ENCODE peak calls at places on chromosomes 4 and X, in eight cellular contexts. F, P, G, D, V, C, Y and T are unnamed samples.

GRCh38 chr4:171067422-171067821 is 745.8 kb upstream of the GALNTL6 start:
- DNase-seq in F (no peak), P (no peak), G (no peak), D (no peak), V (no peak), C (no peak), Y (no peak), T (no peak)

GRCh38 chrX:22486326-22486725 is 213.6 kb downstream of the CBLL2 start:
- DNase-seq in F (no peak), P (no peak), G (no peak), D (no peak), V (no peak), C (no peak), Y (no peak), T (no peak)

GRCh38 chr4:157372154-157372553 is 151.6 kb downstream of the GRIA2 start:
- DNase-seq in F (no peak), P (no peak), G (no peak), D (no peak), V (no peak), C (no peak), Y (no peak), T (no peak)

GRCh38 chr4:61149278-61149677 is 50.8 kb upstream of the ADGRL3 start:
- DNase-seq in F (peak), P (no peak), G (no peak), D (peak), V (no peak), C (no peak), Y (no peak), T (no peak)

GRCh38 chr4:121950680-121951569 is 935 bp downstream of the TRPC3 start:
- DNase-seq in F (no peak), P (no peak), G (no peak), D (peak), V (peak), C (peak), Y (peak), T (peak)

GRCh38 chrX:73849054-73849453 is 286.1 kb downstream of the CHIC1 start:
- DNase-seq in F (no peak), P (no peak), G (no peak), D (no peak), V (no peak), C (no peak), Y (no peak), T (no peak)

GRCh38 chrX:18885317-18886004 is 98.5 kb downstream of the PHKA2 start:
- DNase-seq in F (no peak), P (no peak), G (peak), D (no peak), V (no peak), C (no peak), Y (no peak), T (no peak)

GRCh38 chr4:165600959-165601674 is 222.3 kb downstream of the CPE start:
- DNase-seq in F (no peak), P (no peak), G (no peak), D (peak), V (no peak), C (no peak), Y (no peak), T (no peak)

GRCh38 chr4:77473509-77473908 is 132.1 kb upstream of the CXCL13 start:
- DNase-seq in F (no peak), P (peak), G (no peak), D (no peak), V (no peak), C (no peak), Y (no peak), T (no peak)

GRCh38 chr4:743463-744211 is 38.0 kb downstream of the PCGF3 start:
- DNase-seq in F (no peak), P (no peak), G (no peak), D (no peak), V (peak), C (no peak), Y (no peak), T (no peak)

GRCh38 chrX:119895843-119896326 is at the start of gene AKAP14:
- DNase-seq in F (no peak), P (no peak), G (no peak), D (no peak), V (no peak), C (no peak), Y (no peak), T (no peak)

GRCh38 chr4:166481014-166481507 is 608.0 kb downstream of the TLL1 start:
- DNase-seq in F (no peak), P (no peak), G (no peak), D (no peak), V (no peak), C (no peak), Y (no peak), T (no peak)

GRCh38 chr4:1215347-1216075 is 33.4 kb downstream of the CTBP1 start:
- DNase-seq in F (no peak), P (no peak), G (no peak), D (no peak), V (no peak), C (no peak), Y (no peak), T (no peak)

GRCh38 chr4:6204871-6205583 is 4.7 kb upstream of the JAKMIP1 start:
- DNase-seq in F (no peak), P (no peak), G (no peak), D (no peak), V (no peak), C (no peak), Y (no peak), T (peak)

GRCh38 chrX:20481632-20482031 is 214.9 kb upstream of the RPS6KA3 start:
- DNase-seq in F (no peak), P (no peak), G (no peak), D (no peak), V (no peak), C (no peak), Y (no peak), T (no peak)

GRCh38 chrX:2710041-2710471 is 19.0 kb downstream of the CD99 start:
- DNase-seq in F (peak), P (peak), G (no peak), D (peak), V (no peak), C (no peak), Y (no peak), T (no peak)

GRCh38 chrX:40260123-40260751 is 162.5 kb upstream of the BCOR start:
- DNase-seq in F (peak), P (no peak), G (no peak), D (no peak), V (no peak), C (peak), Y (no peak), T (no peak)

GRCh38 chrX:154051210-154051810 is 31.6 kb upstream of the IRAK1 start:
- DNase-seq in F (peak), P (peak), G (peak), D (peak), V (peak), C (peak), Y (peak), T (no peak)

GRCh38 chrX:23692166-23692565 is 24.9 kb downstream of the PRDX4 start:
- DNase-seq in F (no peak), P (no peak), G (no peak), D (no peak), V (no peak), C (no peak), Y (no peak), T (no peak)

GRCh38 chrX:33087411-33087810 is 123.9 kb downstream of the DMD start:
- DNase-seq in F (no peak), P (no peak), G (no peak), D (no peak), V (no peak), C (no peak), Y (no peak), T (no peak)

GRCh38 chrX:33078273-33078672 is 133.1 kb downstream of the DMD start:
- DNase-seq in F (no peak), P (no peak), G (no peak), D (no peak), V (no peak), C (no peak), Y (no peak), T (no peak)

GRCh38 chrX:33086886-33087285 is 124.5 kb downstream of the DMD start:
- DNase-seq in F (no peak), P (no peak), G (no peak), D (no peak), V (no peak), C (no peak), Y (no peak), T (no peak)

DNA sequence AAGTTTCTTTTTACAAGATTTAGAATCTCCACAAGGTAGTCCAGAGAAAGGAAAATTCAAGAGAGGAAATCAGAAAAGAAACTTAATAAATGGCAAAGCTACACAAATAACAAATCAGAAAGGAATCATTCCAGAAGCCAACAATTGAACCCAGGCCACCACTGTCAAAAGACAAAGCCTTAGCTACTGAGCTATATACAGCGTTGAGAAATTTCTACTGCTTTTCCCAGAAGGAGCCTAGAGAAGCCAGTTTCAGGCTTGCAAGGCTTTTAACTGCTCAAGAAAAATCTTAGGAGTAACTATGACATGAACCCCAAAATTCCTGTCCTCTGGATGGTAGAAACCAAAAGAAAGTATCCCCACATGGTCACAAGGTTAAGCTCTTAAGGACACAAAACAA is 129.0 kb downstream of the DMD start:
- DNase-seq in F (no peak), P (no peak), G (no peak), D (no peak), V (no peak), C (no peak), Y (no peak), T (no peak)
- TF ChIP-seq CTCF in F (no peak), P (no peak), G (no peak), D (no peak), V (no peak), C (no peak), Y (no peak), T (no peak)

DNA sequence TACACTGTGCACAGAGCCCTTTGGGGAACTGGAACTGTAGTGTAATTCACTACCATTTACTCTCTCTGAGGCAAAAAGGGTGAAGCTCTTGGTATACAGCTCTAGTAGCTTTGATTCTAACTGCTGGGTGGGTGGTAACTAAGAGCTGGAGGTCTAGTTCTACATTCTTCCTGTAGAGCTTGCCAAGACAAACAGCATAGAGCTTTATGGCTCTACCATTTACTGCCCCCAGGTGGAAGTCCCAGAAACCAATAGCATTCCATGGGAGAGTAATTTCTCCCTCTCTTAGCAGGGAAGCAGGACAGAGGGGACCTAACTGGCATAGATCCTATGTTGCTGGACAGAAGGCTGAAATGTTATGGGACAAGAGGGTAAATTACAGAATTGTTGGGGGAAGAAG is 26.7 kb downstream of the HDAC8 start:
- DNase-seq in F (no peak), P (no peak), G (no peak), D (no peak), V (no peak), C (no peak), Y (no peak), T (no peak)
- TF ChIP-seq CTCF in F (no peak), P (peak), G (no peak), D (no peak), V (no peak), C (peak), Y (no peak), T (no peak)

GRCh38 chr4:104066533-104066932 is 346.7 kb upstream of the TACR3 start:
- DNase-seq in F (no peak), P (no peak), G (no peak), D (no peak), V (no peak), C (no peak), Y (no peak), T (no peak)

GRCh38 chr4:104063341-104063740 is 343.6 kb upstream of the TACR3 start:
- DNase-seq in F (no peak), P (no peak), G (no peak), D (no peak), V (no peak), C (no peak), Y (no peak), T (no peak)

DNA sequence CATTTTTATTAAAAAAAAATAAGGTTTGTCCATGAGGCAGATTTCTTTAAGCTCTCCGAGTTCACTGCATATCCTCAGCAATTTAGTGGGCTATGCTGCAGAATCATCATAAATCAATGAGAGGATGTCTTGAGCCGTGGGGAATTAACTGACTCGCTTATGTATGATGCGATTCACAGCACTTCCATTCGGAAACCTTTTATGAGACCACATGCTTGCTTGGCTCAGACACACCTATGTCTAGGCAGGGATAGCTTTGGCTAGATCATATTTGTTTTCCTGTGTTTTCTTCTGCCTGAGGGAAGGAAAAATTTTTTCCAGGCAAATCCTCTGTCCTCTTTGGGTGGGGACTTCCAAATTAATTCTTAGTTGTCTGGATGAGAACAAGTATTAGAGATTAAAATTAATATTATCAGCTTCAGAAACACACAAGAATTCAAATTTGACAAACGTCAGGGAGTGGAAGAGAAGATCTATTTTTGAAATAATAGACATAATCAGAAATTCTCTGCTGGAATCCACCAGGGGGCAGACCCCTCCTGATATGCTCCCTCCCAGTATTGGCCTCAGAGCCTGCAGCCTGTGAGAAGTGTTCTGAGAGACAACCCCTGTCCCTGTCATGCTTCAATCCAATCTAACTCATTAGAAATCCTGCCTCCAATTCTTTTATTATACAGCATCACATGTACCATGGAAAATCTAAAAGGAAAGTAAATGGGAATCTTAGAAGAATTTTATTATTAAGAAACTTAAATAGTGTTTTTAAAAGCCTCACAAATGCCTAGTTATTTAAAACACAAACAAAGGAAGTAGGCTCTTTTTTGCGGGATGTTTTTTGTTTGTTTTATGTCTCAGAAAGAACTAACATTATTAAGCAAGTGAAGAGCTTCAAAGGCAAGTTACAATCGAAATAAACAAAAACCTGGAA is 345.1 kb upstream of the TACR3 start:
- DNase-seq in F (peak), P (peak), G (no peak), D (peak), V (peak), C (peak), Y (peak), T (no peak)
- TF ChIP-seq CTCF in F (peak), P (peak), G (no peak), D (peak), V (peak), C (peak), Y (peak), T (peak)

DNA sequence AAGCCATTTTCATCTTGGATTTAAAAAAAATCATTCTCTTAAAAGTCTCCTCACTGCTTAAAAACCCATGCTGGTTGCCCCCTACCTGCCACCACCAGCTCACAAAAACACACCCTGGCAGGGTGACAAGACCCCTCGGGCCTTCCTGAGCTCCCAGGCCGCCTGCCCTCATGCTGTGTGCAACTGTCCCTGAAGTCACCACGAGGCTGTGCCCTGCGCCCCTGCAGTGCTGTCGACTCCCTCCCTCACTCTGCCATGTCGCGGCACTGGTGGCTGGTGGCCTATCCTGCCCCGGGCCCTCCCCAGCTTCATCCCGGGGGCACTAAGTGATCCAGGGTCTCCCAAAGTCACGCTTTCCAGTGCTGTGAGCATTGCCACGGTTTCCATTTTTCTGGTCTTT is 46.3 kb upstream of the ADRA2C start:
- DNase-seq in F (no peak), P (no peak), G (no peak), D (no peak), V (no peak), C (no peak), Y (no peak), T (no peak)
- TF ChIP-seq CTCF in F (no peak), P (no peak), G (no peak), D (no peak), V (no peak), C (no peak), Y (no peak), T (no peak)

GRCh38 chr4:37533286-37534033 is 152.7 kb downstream of the RELL1 start:
- DNase-seq in F (no peak), P (no peak), G (no peak), D (peak), V (no peak), C (no peak), Y (no peak), T (no peak)
- TF ChIP-seq CTCF in F (no peak), P (no peak), G (no peak), D (no peak), V (no peak), C (no peak), Y (no peak), T (no peak)

GRCh38 chr4:137644201-137644600 is 111.9 kb upstream of the PCDH18 start:
- DNase-seq in F (no peak), P (no peak), G (no peak), D (no peak), V (no peak), C (no peak), Y (no peak), T (no peak)

GRCh38 chr4:137641554-137641953 is 109.3 kb upstream of the PCDH18 start:
- DNase-seq in F (no peak), P (no peak), G (no peak), D (no peak), V (no peak), C (no peak), Y (no peak), T (no peak)

GRCh38 chr4:137640156-137640837 is 108.0 kb upstream of the PCDH18 start:
- DNase-seq in F (no peak), P (no peak), G (no peak), D (no peak), V (no peak), C (no peak), Y (no peak), T (no peak)

GRCh38 chr4:137638934-137639333 is 106.6 kb upstream of the PCDH18 start:
- DNase-seq in F (no peak), P (no peak), G (no peak), D (no peak), V (no peak), C (no peak), Y (no peak), T (no peak)

DNA sequence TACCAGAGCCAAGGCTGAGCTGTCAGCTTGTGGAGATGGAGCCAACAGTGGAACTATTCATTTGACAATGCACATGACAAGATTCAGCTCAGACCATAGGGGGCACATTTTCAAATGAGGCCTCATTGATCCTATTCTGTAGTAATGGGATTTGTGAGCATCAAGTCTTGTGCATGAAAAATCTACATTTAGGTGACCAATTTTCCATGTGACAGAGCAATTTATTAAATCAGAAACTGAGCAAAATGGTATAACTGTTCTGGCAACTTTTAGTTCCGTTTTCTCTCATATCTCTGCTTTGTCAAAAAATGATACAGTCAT is 108.5 kb upstream of the PCDH18 start:
- DNase-seq in F (no peak), P (no peak), G (no peak), D (no peak), V (no peak), C (no peak), Y (no peak), T (no peak)
- TF ChIP-seq CTCF in F (no peak), P (no peak), G (no peak), D (no peak), V (no peak), C (no peak), Y (no peak), T (no peak)

GRCh38 chrX:115021121-115021520 is 3.7 kb upstream of the IL13RA2 start:
- DNase-seq in F (no peak), P (no peak), G (no peak), D (no peak), V (no peak), C (no peak), Y (no peak), T (no peak)

GRCh38 chrX:115018944-115019343 is 1.5 kb upstream of the IL13RA2 start:
- DNase-seq in F (no peak), P (no peak), G (no peak), D (no peak), V (no peak), C (no peak), Y (no peak), T (no peak)

GRCh38 chrX:115017455-115017854 is at the start of gene IL13RA2:
- DNase-seq in F (no peak), P (no peak), G (no peak), D (no peak), V (no peak), C (no peak), Y (no peak), T (no peak)

GRCh38 chrX:115013705-115014104 is 3.7 kb downstream of the IL13RA2 start:
- DNase-seq in F (no peak), P (no peak), G (no peak), D (peak), V (no peak), C (no peak), Y (no peak), T (no peak)

GRCh38 chrX:115018040-115018647 is 728 bp upstream of the IL13RA2 start:
- DNase-seq in F (no peak), P (no peak), G (no peak), D (no peak), V (no peak), C (peak), Y (no peak), T (no peak)
- TF ChIP-seq CTCF in F (no peak), P (peak), G (no peak), D (no peak), V (no peak), C (peak), Y (peak), T (peak)